ENCODE peak calls at places on chromosomes 11 and 22, in eight cellular contexts. O, Q, H, X, A, L, N and U are unnamed samples.

GRCh38 chr11:65798882-65799281 is 12.0 kb downstream of the OVOL1 start:
- DNase-seq in O (no peak), Q (no peak), H (no peak), X (no peak), A (no peak), L (no peak), N (no peak), U (no peak)

GRCh38 chr11:102495161-102496042 is 35.1 kb downstream of the MMP7 start:
- DNase-seq in O (peak), Q (peak), H (peak), X (peak), A (peak), L (peak), N (peak), U (peak)

GRCh38 chr22:21887841-21888240 is 20.4 kb upstream of the MAPK1 start:
- DNase-seq in O (no peak), Q (no peak), H (no peak), X (no peak), A (no peak), L (no peak), N (no peak), U (no peak)

GRCh38 chr11:126601550-126602215 is 246.2 kb downstream of the ST3GAL4 start:
- DNase-seq in O (peak), Q (no peak), H (no peak), X (no peak), A (no peak), L (no peak), N (no peak), U (no peak)

GRCh38 chr11:120658071-120658423 is 146.5 kb downstream of the GRIK4 start:
- DNase-seq in O (no peak), Q (no peak), H (no peak), X (no peak), A (no peak), L (no peak), N (no peak), U (no peak)

GRCh38 chr22:21102659-21103267 is 57.0 kb downstream of the LRRC74B start:
- DNase-seq in O (peak), Q (peak), H (peak), X (peak), A (peak), L (peak), N (peak), U (peak)

GRCh38 chr11:100980156-100980555 is 149.5 kb downstream of the PGR start:
- DNase-seq in O (no peak), Q (no peak), H (peak), X (no peak), A (peak), L (peak), N (no peak), U (no peak)

GRCh38 chr11:69696749-69697488 is 6.9 kb downstream of the FGF19 start:
- DNase-seq in O (no peak), Q (no peak), H (no peak), X (no peak), A (no peak), L (no peak), N (no peak), U (no peak)

GRCh38 chr11:31437742-31438435 is 68.2 kb downstream of the DNAJC24 start:
- DNase-seq in O (no peak), Q (no peak), H (peak), X (no peak), A (peak), L (no peak), N (no peak), U (no peak)

GRCh38 chr11:65903068-65903481 is 2.9 kb upstream of the FOSL1 start:
- DNase-seq in O (no peak), Q (no peak), H (peak), X (no peak), A (peak), L (peak), N (no peak), U (peak)

GRCh38 chr22:36435516-36436415 is 45.7 kb downstream of the TXN2 start:
- DNase-seq in O (no peak), Q (no peak), H (no peak), X (no peak), A (no peak), L (no peak), N (no peak), U (no peak)

GRCh38 chr11:15893080-15893492 is 463.3 kb downstream of the SOX6 start:
- DNase-seq in O (no peak), Q (no peak), H (peak), X (no peak), A (no peak), L (peak), N (no peak), U (no peak)

GRCh38 chr22:50584106-50585096 is 1.8 kb upstream of the CHKB start:
- DNase-seq in O (no peak), Q (no peak), H (no peak), X (no peak), A (no peak), L (no peak), N (no peak), U (no peak)

GRCh38 chr22:24247564-24248344 is 2.9 kb upstream of the GGT5 start:
- DNase-seq in O (peak), Q (peak), H (peak), X (no peak), A (peak), L (peak), N (peak), U (peak)

GRCh38 chr11:112157274-112157766 is 6.6 kb downstream of the IL18 start:
- DNase-seq in O (no peak), Q (no peak), H (peak), X (no peak), A (peak), L (peak), N (peak), U (peak)

GRCh38 chr11:91796999-91797398 is 427.6 kb upstream of the FAT3 start:
- DNase-seq in O (no peak), Q (no peak), H (no peak), X (no peak), A (no peak), L (no peak), N (no peak), U (no peak)

GRCh38 chr22:46953968-46954755 is 191.7 kb downstream of the TBC1D22A start:
- DNase-seq in O (no peak), Q (no peak), H (no peak), X (no peak), A (no peak), L (peak), N (no peak), U (no peak)

GRCh38 chr11:2797741-2798361 is 87.7 kb downstream of the CDKN1C start:
- DNase-seq in O (no peak), Q (no peak), H (no peak), X (no peak), A (no peak), L (no peak), N (no peak), U (no peak)

GRCh38 chr22:41557401-41558240 is 3.2 kb upstream of the CSDC2 start:
- DNase-seq in O (peak), Q (peak), H (peak), X (no peak), A (peak), L (peak), N (no peak), U (no peak)

GRCh38 chr11:66420671-66421476 is at the start of gene NPAS4:
- DNase-seq in O (no peak), Q (no peak), H (no peak), X (no peak), A (no peak), L (no peak), N (no peak), U (no peak)

GRCh38 chr11:64776875-64777274 is 1.5 kb downstream of the SF1 start:
- DNase-seq in O (no peak), Q (no peak), H (no peak), X (no peak), A (no peak), L (no peak), N (no peak), U (no peak)

GRCh38 chr11:78949976-78950690 is 375.5 kb upstream of the NARS2 start:
- DNase-seq in O (peak), Q (no peak), H (no peak), X (no peak), A (no peak), L (no peak), N (no peak), U (no peak)

GRCh38 chr11:113176971-113177370 is 137.4 kb upstream of the TTC12 start:
- DNase-seq in O (no peak), Q (no peak), H (peak), X (no peak), A (peak), L (peak), N (no peak), U (no peak)

GRCh38 chr11:124898711-124899110 is 1.0 kb upstream of the ROBO4 start:
- DNase-seq in O (no peak), Q (no peak), H (peak), X (no peak), A (peak), L (peak), N (no peak), U (no peak)

GRCh38 chr11:22084564-22084963 is 108.3 kb upstream of the ANO5 start:
- DNase-seq in O (no peak), Q (no peak), H (no peak), X (no peak), A (no peak), L (no peak), N (no peak), U (no peak)

GRCh38 chr11:9853929-9854557 is 190.2 kb downstream of the SWAP70 start:
- DNase-seq in O (no peak), Q (no peak), H (peak), X (no peak), A (no peak), L (peak), N (no peak), U (no peak)

GRCh38 chr11:103910721-103911120 is 125.7 kb upstream of the DDI1 start:
- DNase-seq in O (no peak), Q (no peak), H (no peak), X (no peak), A (no peak), L (no peak), N (no peak), U (no peak)